ENCODE peak calls at places on chromosome 9, in ten cellular contexts. Q is psoas muscle; X is colonic mucosa; G is effector memory CD4-positive, alpha-beta T cell; N is RWPE1; U is fibroblast of lung; O is PC-3; Z is GM23248; H is lower lobe of right lung; S is thyroid gland. P is an unnamed sample.

GRCh38 chr9:115118471-115119156 is 657 bp upstream of the TNC start:
- DNase-seq in G (no peak), Q (peak), X (peak), N (peak), H (peak), O (peak), Z (peak), U (peak), S (peak), P (peak)

GRCh38 chr9:89502038-89502601 is 4.2 kb upstream of the SEMA4D start:
- DNase-seq in O (no peak), X (no peak), G (peak), S (no peak), Q (no peak), N (no peak), H (no peak), Z (no peak), U (no peak), P (no peak)

GRCh38 chr9:130912932-130913598 is 16.5 kb upstream of the QRFP start:
- DNase-seq in S (peak), X (no peak), H (no peak), U (peak), G (no peak), Z (peak), N (peak), O (peak), Q (peak), P (peak)

GRCh38 chr9:35488566-35489312 is 1.2 kb upstream of the RUSC2 start:
- DNase-seq in X (no peak), G (no peak), H (no peak), Z (no peak), O (no peak), N (no peak), S (no peak), U (no peak), Q (no peak), P (no peak)

GRCh38 chr9:35756275-35756742 is 2.2 kb upstream of the MSMP start:
- DNase-seq in N (no peak), S (peak), O (peak), Q (peak), X (peak), U (no peak), H (peak), Z (no peak), G (peak), P (no peak)

GRCh38 chr9:89639367-89639795 is 34.6 kb downstream of the GADD45G start:
- DNase-seq in N (no peak), H (no peak), O (no peak), Q (peak), S (no peak), X (no peak), Z (peak), G (no peak), U (no peak), P (no peak)

GRCh38 chr9:4489562-4489918 is 728 bp upstream of the SLC1A1 start:
- DNase-seq in N (no peak), G (no peak), Z (peak), Q (no peak), S (peak), H (no peak), O (peak), X (peak), U (peak), P (no peak)

GRCh38 chr9:122058051-122058450 is 35.1 kb downstream of the TTLL11 start:
- DNase-seq in X (no peak), U (no peak), N (no peak), Z (no peak), G (no peak), Q (no peak), O (no peak), S (no peak), H (no peak), P (no peak)

GRCh38 chr9:113530942-113531341 is 67.4 kb downstream of the RGS3 start:
- DNase-seq in H (no peak), Z (no peak), O (no peak), G (no peak), X (no peak), U (no peak), N (no peak), Q (no peak), S (no peak), P (no peak)

GRCh38 chr9:6779417-6780241 is 21.9 kb downstream of the KDM4C start:
- DNase-seq in H (no peak), O (no peak), N (no peak), Z (peak), G (no peak), Q (no peak), X (no peak), S (peak), U (peak), P (peak)

GRCh38 chr9:104564358-104564757 is 4.6 kb upstream of the OR13C8 start:
- DNase-seq in O (no peak), Z (no peak), X (no peak), S (no peak), H (no peak), N (no peak), G (no peak), Q (no peak), U (no peak), P (no peak)

GRCh38 chr9:85715587-85715986 is 26.2 kb downstream of the AGTPBP1 start:
- DNase-seq in G (no peak), S (no peak), U (no peak), X (no peak), N (no peak), Q (no peak), O (no peak), Z (no peak), H (no peak), P (no peak)

GRCh38 chr9:4987996-4988421 is 2.9 kb downstream of the JAK2 start:
- DNase-seq in H (no peak), N (no peak), Q (no peak), G (peak), X (peak), U (peak), O (peak), Z (peak), S (peak), P (peak)

GRCh38 chr9:98772364-98773155 is 23.8 kb downstream of the ANKS6 start:
- DNase-seq in Q (no peak), N (no peak), H (no peak), U (no peak), X (peak), O (no peak), G (no peak), S (no peak), Z (no peak), P (no peak)

GRCh38 chr9:27367175-27367798 is 70.3 kb upstream of the EQTN start:
- DNase-seq in O (no peak), H (no peak), G (no peak), N (no peak), U (no peak), Z (no peak), S (no peak), Q (no peak), X (no peak), P (no peak)

GRCh38 chr9:89939893-89940292 is 335.1 kb downstream of the GADD45G start:
- DNase-seq in Q (no peak), Z (no peak), H (no peak), U (no peak), X (no peak), G (no peak), N (no peak), S (no peak), O (no peak), P (no peak)

GRCh38 chr9:88291853-88292252 is 96.4 kb upstream of the SPIN1 start:
- DNase-seq in Q (no peak), G (no peak), S (no peak), H (no peak), Z (no peak), X (no peak), U (no peak), N (no peak), O (no peak), P (no peak)

GRCh38 chr9:100019541-100019940 is 79.3 kb downstream of the ERP44 start:
- DNase-seq in Z (no peak), N (no peak), U (no peak), X (no peak), S (no peak), H (no peak), G (no peak), Q (no peak), O (no peak), P (no peak)

GRCh38 chr9:114888599-114888998 is 41.8 kb downstream of the TNFSF8 start:
- DNase-seq in H (no peak), Q (no peak), Z (no peak), O (no peak), X (no peak), G (no peak), S (peak), N (no peak), U (no peak), P (no peak)

GRCh38 chr9:4344946-4345345 is 45.1 kb upstream of the GLIS3 start:
- DNase-seq in Q (no peak), X (no peak), O (no peak), G (peak), N (peak), U (no peak), S (no peak), H (no peak), Z (no peak), P (no peak)

GRCh38 chr9:87792831-87793288 is 66.9 kb downstream of the CTSL start:
- DNase-seq in U (peak), S (no peak), N (peak), G (peak), O (peak), X (peak), Q (peak), H (peak), Z (peak), P (peak)

GRCh38 chr9:5835808-5836207 is 2.9 kb upstream of the ERMP1 start:
- DNase-seq in N (no peak), Q (no peak), O (no peak), Z (no peak), U (no peak), S (no peak), G (no peak), H (no peak), X (no peak), P (no peak)

GRCh38 chr9:124478014-124478753 is 27.9 kb downstream of the ADGRD2 start:
- DNase-seq in X (no peak), G (no peak), Z (no peak), N (no peak), H (no peak), U (no peak), Q (peak), S (no peak), O (no peak), P (no peak)

GRCh38 chr9:94212091-94212490 is 47.0 kb upstream of the ZNF169 start:
- DNase-seq in U (peak), Q (no peak), X (no peak), Z (no peak), O (no peak), H (no peak), G (no peak), N (no peak), S (no peak), P (no peak)

GRCh38 chr9:125189011-125189360 is 617 bp downstream of the PPP6C start:
- DNase-seq in H (peak), S (peak), G (peak), U (no peak), O (no peak), X (peak), N (peak), Q (peak), Z (peak), P (peak)

GRCh38 chr9:110072597-110073355 is 135.2 kb downstream of the C9orf152 start:
- DNase-seq in S (no peak), Q (no peak), G (no peak), Z (peak), N (no peak), H (no peak), O (no peak), U (peak), X (no peak), P (no peak)

GRCh38 chr9:78029601-78030552 is 1.7 kb downstream of the GNAQ start:
- DNase-seq in H (peak), N (peak), Z (peak), U (peak), G (no peak), S (peak), X (peak), Q (no peak), O (no peak), P (peak)

GRCh38 chr9:108444400-108445358 is 411.1 kb downstream of the ACTL7B start:
- DNase-seq in Z (peak), G (no peak), N (peak), H (no peak), S (no peak), Q (no peak), X (no peak), U (peak), O (peak), P (peak)

GRCh38 chr9:87644659-87645058 is 81.3 kb upstream of the CTSL start:
- DNase-seq in N (no peak), U (peak), O (no peak), Z (no peak), X (no peak), G (no peak), H (no peak), Q (no peak), S (no peak), P (peak)

GRCh38 chr9:70111042-70111602 is 67.5 kb downstream of the MAMDC2 start:
- DNase-seq in G (peak), U (peak), X (peak), O (peak), Q (peak), Z (peak), N (peak), H (peak), S (peak), P (peak)

GRCh38 chr9:33445941-33446506 is 1.4 kb downstream of the AQP3 start:
- DNase-seq in U (no peak), Z (no peak), X (no peak), Q (no peak), O (no peak), H (no peak), N (no peak), S (no peak), G (peak), P (no peak)

GRCh38 chr9:125763373-125763772 is 16.2 kb downstream of the PBX3 start:
- DNase-seq in U (peak), Z (no peak), N (peak), O (peak), H (no peak), G (no peak), Q (no peak), X (no peak), S (no peak), P (peak)

GRCh38 chr9:98121096-98121495 is 2.1 kb upstream of the TRIM14 start:
- DNase-seq in N (peak), O (peak), S (peak), G (no peak), Z (peak), X (peak), H (no peak), Q (no peak), U (no peak), P (peak)

GRCh38 chr9:37954581-37954981 is 50.7 kb upstream of the SLC25A51 start:
- DNase-seq in S (no peak), O (no peak), U (no peak), X (no peak), N (no peak), G (no peak), H (no peak), Q (no peak), Z (no peak), P (no peak)

GRCh38 chr9:91060520-91061343 is 259.1 kb downstream of the SYK start:
- DNase-seq in N (peak), Z (peak), S (peak), Q (no peak), H (no peak), U (peak), G (no peak), O (peak), X (peak), P (peak)

GRCh38 chr9:124345751-124346281 is 69.4 kb downstream of the PSMB7 start:
- DNase-seq in X (no peak), U (no peak), N (no peak), G (no peak), S (no peak), Q (peak), Z (no peak), O (no peak), H (peak), P (no peak)

GRCh38 chr9:33946779-33947535 is 101.7 kb downstream of the UBAP2 start:
- DNase-seq in U (peak), O (peak), H (no peak), S (peak), Q (no peak), X (no peak), N (peak), G (no peak), Z (peak), P (peak)

GRCh38 chr9:72037571-72037970 is 22.8 kb downstream of the C9orf57 start:
- DNase-seq in X (no peak), H (no peak), G (no peak), S (no peak), O (no peak), U (no peak), N (no peak), Q (no peak), Z (peak), P (no peak)
- H3K27ac ChIP-seq in X (no peak), H (no peak), G (no peak), S (no peak), O (no peak), U (no peak), N (no peak), Q (no peak), Z (no peak), P (no peak)

DNA sequence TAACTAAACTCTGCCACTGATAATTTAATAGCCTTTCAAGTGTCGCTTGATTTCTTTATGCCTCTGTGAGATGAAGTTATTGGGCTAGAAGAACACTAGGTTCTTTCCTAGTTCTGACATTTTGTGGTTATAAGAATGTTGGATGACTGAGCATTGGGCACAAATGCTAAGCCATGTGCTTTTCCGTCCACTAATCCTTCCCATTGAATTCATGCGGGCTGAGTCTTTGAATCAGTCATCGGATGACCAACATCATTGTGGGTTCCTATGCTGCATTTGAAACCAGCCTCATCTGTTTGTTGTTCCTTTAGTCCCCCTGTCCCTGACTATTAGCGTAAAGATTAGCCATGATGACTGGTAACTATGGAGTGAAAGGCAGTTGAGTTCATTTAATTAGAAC is 58.5 kb downstream of the ALDH1A1 start:
- DNase-seq in Z (peak), H (no peak), X (no peak), Q (no peak), O (no peak), S (no peak), G (no peak), U (peak), N (no peak), P (no peak)
- H3K27ac ChIP-seq in Z (peak), H (no peak), X (no peak), Q (no peak), O (no peak), S (no peak), G (no peak), U (no peak), N (no peak), P (no peak)

DNA sequence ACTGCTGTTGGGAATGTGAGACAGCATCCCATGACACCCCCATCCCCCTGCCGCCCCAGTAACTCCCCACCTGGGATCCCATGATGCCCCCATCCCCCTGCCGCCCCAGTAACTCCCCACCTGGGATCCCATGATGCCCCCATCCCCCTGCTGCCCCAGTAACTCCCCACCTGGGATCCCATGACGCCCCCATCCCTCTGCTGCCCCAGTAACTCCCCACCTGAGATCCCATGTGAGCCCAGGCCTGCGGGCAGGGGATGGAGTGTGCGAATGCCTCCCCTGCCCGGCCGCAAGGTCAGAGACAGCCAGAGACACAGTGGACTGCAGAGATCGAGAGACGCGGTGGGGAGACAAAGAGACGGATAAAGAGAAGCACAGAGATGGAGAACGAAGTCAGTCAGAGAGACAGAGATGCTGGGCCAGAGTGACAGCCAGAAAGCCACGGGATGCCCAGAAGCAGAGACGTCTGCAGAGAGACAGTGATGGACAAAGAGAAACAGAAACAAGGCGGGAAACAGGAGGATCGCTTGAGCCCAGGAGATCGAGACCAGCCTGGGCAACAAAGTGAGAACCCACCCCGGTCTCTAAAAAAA is 1.0 kb downstream of the SH2D3C start:
- DNase-seq in G (no peak), U (no peak), S (no peak), H (no peak), O (no peak), X (no peak), Q (no peak), N (no peak), Z (no peak), P (no peak)
- H3K27ac ChIP-seq in G (peak), U (no peak), S (no peak), H (peak), O (no peak), X (peak), Q (no peak), N (no peak), Z (no peak), P (no peak)

DNA sequence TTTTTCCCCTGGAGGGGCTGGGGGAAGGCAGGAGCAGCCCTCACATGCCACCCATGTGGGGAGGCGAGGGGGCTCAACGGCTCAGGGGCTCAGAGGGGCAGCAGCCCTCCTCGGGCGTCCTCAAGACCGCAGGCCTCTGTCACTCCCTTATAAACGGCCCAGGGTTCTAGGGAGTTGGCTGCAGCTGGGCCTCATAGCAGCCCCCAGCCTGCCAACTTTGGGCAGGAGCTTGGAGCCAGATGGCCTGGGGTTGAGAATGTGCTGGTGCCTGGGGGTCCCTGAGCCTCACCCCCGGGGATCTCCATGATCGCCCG is 51.0 kb upstream of the RNU6ATAC start:
- DNase-seq in N (no peak), Q (peak), Z (no peak), U (no peak), G (no peak), O (no peak), H (no peak), S (no peak), X (no peak), P (no peak)
- H3K27ac ChIP-seq in N (no peak), Q (peak), Z (no peak), U (peak), G (no peak), O (no peak), H (peak), S (peak), X (peak), P (no peak)

GRCh38 chr9:126844085-126844484 is 16.4 kb upstream of the ZBTB34 start:
- DNase-seq in G (no peak), Z (peak), S (no peak), N (peak), X (no peak), O (peak), Q (no peak), H (no peak), U (peak), P (peak)
- H3K27ac ChIP-seq in G (no peak), Z (peak), S (no peak), N (peak), X (no peak), O (peak), Q (peak), H (no peak), U (no peak), P (peak)

DNA sequence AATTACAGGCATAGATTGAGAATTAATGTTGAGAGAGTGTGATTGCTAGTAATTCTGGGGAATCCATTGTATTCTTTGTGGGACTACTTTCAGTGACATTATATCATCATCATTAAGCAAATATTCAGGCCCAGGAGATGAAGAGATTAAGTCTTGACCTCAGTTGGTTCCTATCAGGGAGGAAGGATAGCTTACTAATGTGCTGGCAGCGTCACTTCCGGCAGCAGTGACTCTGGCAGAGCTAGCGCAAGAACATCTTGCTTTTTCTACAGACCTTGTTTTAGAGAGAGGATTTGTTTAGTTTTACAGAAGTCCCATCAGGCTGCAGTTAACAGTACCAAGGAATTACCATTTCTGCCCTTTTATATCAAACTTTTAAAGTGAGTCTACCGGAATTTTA is 20.3 kb downstream of the OSTF1 start:
- DNase-seq in Z (peak), U (peak), S (no peak), G (peak), N (no peak), H (peak), X (no peak), Q (peak), O (peak), P (peak)
- H3K27ac ChIP-seq in Z (peak), U (peak), S (no peak), G (no peak), N (no peak), H (no peak), X (no peak), Q (no peak), O (no peak), P (peak)

GRCh38 chr9:138068601-138069035 is 191.0 kb downstream of the CACNA1B start:
- DNase-seq in Q (no peak), S (no peak), Z (no peak), U (no peak), G (no peak), N (no peak), O (no peak), X (no peak), H (no peak), P (no peak)
- H3K27ac ChIP-seq in Q (no peak), S (no peak), Z (no peak), U (no peak), G (no peak), N (no peak), O (no peak), X (no peak), H (no peak), P (no peak)